ENCODE peak calls at places on chromosomes 4 and X, in five cellular contexts. E is IMR-90, I is activated gamma-delta T cell, J is T-cell, D is T-helper 17 cell. L is an unnamed sample.

GRCh38 chr4:90357117-90357710 is 230.0 kb downstream of the CCSER1 start:
- DNase-seq in E (peak; percentile 77), D (no peak), I (no peak), J (no peak), L (no peak)

GRCh38 chrX:140971385-140971784 is 31.0 kb upstream of the SPANXB1 start:
- DNase-seq in D (no peak), E (no peak), I (no peak), J (no peak), L (no peak)

GRCh38 chr4:187617117-187617516 is 378.5 kb upstream of the ZFP42 start:
- DNase-seq in J (no peak), E (peak; percentile 23), I (no peak), D (no peak), L (no peak)

GRCh38 chrX:70468709-70469108 is 24.1 kb downstream of the DLG3 start:
- DNase-seq in J (no peak), E (no peak), D (no peak), I (no peak), L (no peak)

GRCh38 chr4:103773691-103774231 is 54.0 kb upstream of the TACR3 start:
- DNase-seq in J (no peak), D (no peak), E (no peak), I (no peak), L (no peak)

GRCh38 chr4:101037249-101037648 is 310.1 kb downstream of the PPP3CA start:
- DNase-seq in J (no peak), I (no peak), E (no peak), D (no peak), L (no peak)

GRCh38 chr4:98262431-98262830 is 1.2 kb downstream of the RAP1GDS1 start:
- DNase-seq in J (no peak), I (no peak), D (no peak), E (no peak), L (no peak)

GRCh38 chr4:184957451-184958115 is 60.7 kb upstream of the HELT start:
- DNase-seq in I (no peak), D (no peak), E (no peak), J (no peak), L (no peak)

GRCh38 chrX:154401045-154401799 is 3.0 kb downstream of the RPL10 start:
- DNase-seq in J (no peak), I (no peak), D (no peak), E (peak; percentile 37), L (no peak)

GRCh38 chr4:76212301-76212700 is 1.3 kb downstream of the SCARB2 start:
- DNase-seq in I (no peak), J (no peak), E (no peak), D (no peak), L (no peak)

GRCh38 chr4:155638195-155638960 is 28.3 kb upstream of the GUCY1A1 start:
- DNase-seq in D (no peak), E (no peak), I (no peak), J (no peak), L (no peak)

GRCh38 chr4:17717301-17717700 is 64.1 kb downstream of the FAM184B start:
- DNase-seq in E (no peak), I (no peak), D (no peak), J (no peak), L (no peak)

GRCh38 chr4:172088556-172088955 is 275.4 kb downstream of the GALNTL6 start:
- DNase-seq in D (no peak), E (no peak), J (no peak), I (no peak), L (no peak)

GRCh38 chr4:133188433-133189175 is 39.5 kb downstream of the PCDH10 start:
- DNase-seq in I (no peak), J (no peak), D (no peak), E (no peak), L (no peak)

GRCh38 chrX:112840382-112841113 is at the start of gene AMOT:
- DNase-seq in I (peak; percentile 46), E (peak; percentile 60), D (peak; percentile 17), J (peak; percentile 23), L (no peak)

GRCh38 chrX:27889878-27890277 is 82.1 kb downstream of the MAGEB10 start:
- DNase-seq in E (no peak), I (no peak), J (no peak), D (no peak), L (no peak)

GRCh38 chr4:77818667-77819408 is at the start of gene CNOT6L:
- DNase-seq in I (peak; percentile 53), D (peak; percentile 33), J (peak; percentile 90), E (peak; percentile 73), L (no peak)

GRCh38 chr4:107380836-107381438 is 339.1 kb downstream of the PAPSS1 start:
- DNase-seq in D (no peak), E (no peak), J (no peak), I (no peak), L (no peak)

GRCh38 chr4:42331914-42332368 is 65.3 kb upstream of the SHISA3 start:
- DNase-seq in E (peak; percentile 56), I (no peak), D (no peak), J (no peak), L (no peak)

GRCh38 chr4:153346563-153346962 is 2.1 kb downstream of the MND1 start:
- DNase-seq in E (peak; percentile 10), I (no peak), D (no peak), J (no peak), L (no peak)

GRCh38 chrX:10577863-10578262 is 42.5 kb downstream of the MID1 start:
- DNase-seq in I (no peak), D (no peak), J (no peak), E (no peak), L (no peak)

GRCh38 chrX:111159232-111159631 is 63.2 kb downstream of the PAK3 start:
- DNase-seq in J (no peak), D (no peak), I (no peak), E (no peak), L (no peak)

GRCh38 chr4:113682730-113683129 is 78.8 kb downstream of the CAMK2D start:
- DNase-seq in I (no peak), D (no peak), J (no peak), E (peak; percentile 90), L (no peak)

GRCh38 chrX:22934640-22935039 is 65.1 kb upstream of the DDX53 start:
- DNase-seq in I (no peak), D (no peak), E (no peak), J (no peak), L (no peak)

GRCh38 chr4:67608047-67608446 is 49.5 kb downstream of the STAP1 start:
- DNase-seq in J (no peak), D (no peak), I (no peak), E (no peak), L (no peak)

GRCh38 chr4:182808673-182809416 is 108.3 kb downstream of the DCTD start:
- DNase-seq in I (peak; percentile 19), E (peak; percentile 24), J (peak; percentile 59), D (peak; percentile 55), L (peak; percentile 55)

L was measured in GM12878.